ENCODE peak calls at places on chromosomes 7 and 10, in eight cellular contexts. D is HTR-8/SVneo, V is HFFc6, U is COR-L47, C is prostate gland, B is T-helper 1 cell, R is brain microvascular endothelial cell, M is H7. N is an unnamed sample.

GRCh38 chr7:96026606-96027005 is 254.3 kb downstream of the DYNC1I1 start:
- DNase-seq in B (no peak), V (no peak), D (no peak), R (no peak), U (no peak), M (no peak), C (no peak), N (no peak)

GRCh38 chr7:46752881-46753366 is 829.0 kb downstream of the TNS3 start:
- DNase-seq in V (peak), R (peak), U (no peak), C (no peak), D (peak), B (no peak), M (no peak), N (no peak)

GRCh38 chr7:80199072-80199471 is 64.4 kb downstream of the GNAI1 start:
- DNase-seq in U (no peak), B (no peak), R (no peak), M (no peak), V (no peak), C (no peak), D (no peak), N (no peak)

GRCh38 chr7:92925876-92926696 is 89.7 kb upstream of the CDK6 start:
- DNase-seq in U (no peak), C (no peak), R (peak), V (no peak), B (no peak), M (no peak), D (no peak), N (no peak)

GRCh38 chr10:122051609-122052385 is 62.8 kb downstream of the TACC2 start:
- DNase-seq in U (no peak), C (peak), R (peak), D (peak), B (no peak), V (peak), M (peak), N (no peak)

GRCh38 chr10:95793401-95794045 is 37.6 kb downstream of the ENTPD1 start:
- DNase-seq in B (no peak), V (no peak), M (no peak), R (no peak), C (no peak), D (no peak), U (no peak), N (no peak)

GRCh38 chr7:22074961-22075360 is 129.3 kb upstream of the CDCA7L start:
- DNase-seq in V (no peak), R (no peak), M (no peak), C (no peak), U (no peak), B (no peak), D (no peak), N (no peak)

GRCh38 chr7:98244871-98245270 is 7.2 kb downstream of the TECPR1 start:
- DNase-seq in M (peak), V (no peak), U (no peak), B (no peak), D (no peak), C (no peak), R (no peak), N (no peak)

GRCh38 chr10:24518981-24519597 is 204.6 kb downstream of the ARHGAP21 start:
- DNase-seq in R (peak), M (peak), B (peak), U (no peak), D (peak), V (peak), C (peak), N (peak)

GRCh38 chr7:23072043-23072442 is 33.5 kb upstream of the KLHL7 start:
- DNase-seq in U (peak), C (no peak), D (no peak), M (no peak), B (no peak), V (peak), R (no peak), N (no peak)

GRCh38 chr7:66952343-66953043 is 31.5 kb downstream of the TMEM248 start:
- DNase-seq in M (peak), R (peak), V (peak), U (no peak), C (no peak), D (peak), B (no peak), N (no peak)

GRCh38 chr10:110225756-110226554 is 18.6 kb downstream of the MXI1 start:
- DNase-seq in B (peak), V (peak), C (peak), M (peak), R (peak), U (peak), D (no peak), N (peak)

GRCh38 chr7:127905491-127906330 is 125.5 kb downstream of the LRRC4 start:
- DNase-seq in C (no peak), V (peak), D (no peak), U (no peak), M (no peak), B (no peak), R (peak), N (no peak)

GRCh38 chr7:7169296-7169695 is 13.0 kb upstream of the C1GALT1 start:
- DNase-seq in R (no peak), V (no peak), U (no peak), M (no peak), C (no peak), D (no peak), B (no peak), N (no peak)

GRCh38 chr10:46014683-46015405 is 15.6 kb downstream of the NCOA4 start:
- DNase-seq in U (no peak), M (no peak), C (no peak), R (peak), V (no peak), B (no peak), D (no peak), N (no peak)

GRCh38 chr7:93566876-93567275 is 7.6 kb downstream of the CALCR start:
- DNase-seq in C (no peak), D (no peak), B (no peak), R (no peak), V (no peak), U (no peak), M (no peak), N (no peak)

GRCh38 chr7:7867835-7868234 is 100.8 kb upstream of the GLCCI1 start:
- DNase-seq in V (no peak), D (no peak), B (no peak), U (no peak), C (no peak), M (no peak), R (no peak), N (no peak)

GRCh38 chr7:114989531-114989930 is 67.6 kb downstream of the MDFIC start:
- DNase-seq in B (no peak), C (no peak), R (no peak), V (peak), M (no peak), U (no peak), D (no peak), N (no peak)

GRCh38 chr7:90230834-90231233 is 14.1 kb upstream of the CFAP69 start:
- DNase-seq in V (no peak), D (no peak), M (no peak), B (no peak), R (no peak), C (no peak), U (no peak), N (no peak)

GRCh38 chr7:76047811-76048667 is at the start of the genes MDH2 and STYXL1:
- DNase-seq in V (peak), R (peak), U (peak), B (peak), M (peak), D (peak), C (peak), N (peak)

GRCh38 chr10:33047655-33048054 is 89.6 kb upstream of the ITGB1 start:
- DNase-seq in B (no peak), M (no peak), C (no peak), V (no peak), D (no peak), R (no peak), U (no peak), N (no peak)

GRCh38 chr7:17370901-17371550 is 72.6 kb downstream of the AHR start:
- DNase-seq in U (no peak), V (no peak), B (no peak), M (no peak), C (no peak), D (no peak), R (no peak), N (no peak)

GRCh38 chr7:155953781-155954549 is 141.7 kb upstream of the SHH start:
- DNase-seq in V (no peak), C (no peak), R (no peak), B (no peak), D (no peak), M (peak), U (no peak), N (no peak)

GRCh38 chr10:90592903-90593302 is 264.9 kb downstream of the HTR7 start:
- DNase-seq in M (peak), R (peak), U (peak), B (no peak), C (no peak), V (no peak), D (peak), N (no peak)

GRCh38 chr7:106260136-106260561 is 24.6 kb downstream of the NAMPT start:
- DNase-seq in R (no peak), V (no peak), M (no peak), C (no peak), B (no peak), D (no peak), U (no peak), N (no peak)

GRCh38 chr7:30088362-30088761 is 46.4 kb upstream of the MTURN start:
- DNase-seq in C (no peak), V (no peak), U (no peak), M (no peak), B (no peak), D (no peak), R (no peak), N (no peak)

GRCh38 chr10:43398939-43399871 is 9.8 kb downstream of the HNRNPF start:
- DNase-seq in C (no peak), V (peak), U (no peak), D (no peak), R (peak), M (no peak), B (no peak), N (no peak)

GRCh38 chr7:93047514-93048099 is 70.2 kb downstream of the SAMD9 start:
- DNase-seq in D (no peak), V (no peak), M (no peak), U (no peak), B (no peak), C (no peak), R (no peak), N (no peak)

N was measured in effector memory CD8-positive, alpha-beta T cell.